ENCODE peak calls at places on chromosomes 11 and 22, in five cellular contexts. One of them, this sample, is unnamed.

GRCh38 chr11:65432133-65432650 is 9.6 kb downstream of the NEAT1 start:
- DNase-seq in SK-N-SH: no peak
- DNase-seq in stomach: no peak
- DNase-seq in IMR-90: peak; percentile 34
- DNase-seq in tibial artery: no peak
- DNase-seq in this sample: no peak

GRCh38 chr11:107956543-107956942 is 28.3 kb downstream of the RAB39A start:
- DNase-seq in SK-N-SH: peak; percentile 54
- DNase-seq in stomach: no peak
- DNase-seq in IMR-90: no peak
- DNase-seq in tibial artery: no peak
- DNase-seq in this sample: no peak

GRCh38 chr22:19871023-19871844 is 16.6 kb upstream of the GNB1L start:
- DNase-seq in SK-N-SH: no peak
- DNase-seq in stomach: no peak
- DNase-seq in IMR-90: no peak
- DNase-seq in tibial artery: peak; percentile 62
- DNase-seq in this sample: no peak

GRCh38 chr11:45906096-45906682 is 882 bp downstream of the FREY1 start:
- DNase-seq in SK-N-SH: no peak
- DNase-seq in stomach: no peak
- DNase-seq in IMR-90: no peak
- DNase-seq in tibial artery: no peak
- DNase-seq in this sample: no peak

GRCh38 chr11:78200553-78200952 is 11.8 kb downstream of the USP35 start:
- DNase-seq in SK-N-SH: no peak
- DNase-seq in stomach: no peak
- DNase-seq in IMR-90: no peak
- DNase-seq in tibial artery: no peak
- DNase-seq in this sample: no peak

GRCh38 chr11:6604081-6604626 is 580 bp downstream of the ILK start:
- DNase-seq in SK-N-SH: peak; percentile 73
- DNase-seq in stomach: peak; percentile 45
- DNase-seq in IMR-90: peak; percentile 70
- DNase-seq in tibial artery: peak; percentile 78
- DNase-seq in this sample: peak; percentile 53

GRCh38 chr11:121870202-121871045 is 245.6 kb downstream of the BLID start:
- DNase-seq in SK-N-SH: no peak
- DNase-seq in stomach: no peak
- DNase-seq in IMR-90: no peak
- DNase-seq in tibial artery: no peak
- DNase-seq in this sample: no peak

GRCh38 chr22:37240240-37240940 is 3.7 kb downstream of the RAC2 start:
- DNase-seq in SK-N-SH: no peak
- DNase-seq in stomach: no peak
- DNase-seq in IMR-90: no peak
- DNase-seq in tibial artery: no peak
- DNase-seq in this sample: no peak

DNA sequence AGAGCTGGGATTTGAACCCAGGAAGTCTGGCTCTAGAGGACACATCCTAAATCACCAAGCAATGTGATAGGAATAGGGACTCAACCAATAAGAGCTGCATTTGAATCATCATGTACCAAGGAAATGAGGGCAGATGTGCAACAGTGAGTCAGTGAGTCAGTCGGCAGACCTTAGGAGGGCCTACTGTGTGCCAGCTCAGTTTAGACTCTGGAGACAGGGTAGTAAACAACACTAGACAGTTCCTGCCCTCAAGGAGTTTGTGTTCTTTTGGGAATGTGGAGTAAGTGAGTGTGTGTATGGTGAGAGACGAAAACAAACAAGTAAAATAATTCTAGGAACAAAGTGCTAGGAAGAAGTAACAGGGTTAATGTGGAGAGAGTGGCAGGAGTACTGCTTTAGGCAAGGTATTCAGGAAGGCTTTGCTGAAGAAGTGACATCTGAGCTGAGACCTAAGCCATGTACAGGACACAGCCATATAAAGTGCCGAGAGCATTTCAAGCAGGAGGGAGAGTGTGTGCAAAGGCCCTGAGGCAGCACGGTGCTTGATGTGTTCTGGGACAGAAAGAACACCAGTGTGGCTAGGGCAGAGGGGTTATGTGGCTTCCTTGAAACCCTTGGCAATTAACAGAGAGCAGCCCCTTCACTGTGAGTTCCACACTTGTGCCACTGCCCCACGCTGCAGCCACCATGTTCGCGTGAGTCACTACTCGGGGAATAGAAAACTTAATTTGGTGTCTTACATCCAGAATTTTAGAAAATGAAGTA is 11.4 kb downstream of the IL10RA start:
- DNase-seq in SK-N-SH: no peak
- DNase-seq in stomach: no peak
- DNase-seq in IMR-90: no peak
- DNase-seq in tibial artery: no peak
- DNase-seq in this sample: no peak
- H3K4me3 ChIP-seq in SK-N-SH: no peak overlapping the region
- H3K4me3 ChIP-seq in stomach: no peak overlapping the region
- H3K4me3 ChIP-seq in IMR-90: no peak overlapping the region
- H3K4me3 ChIP-seq in tibial artery: no peak overlapping the region
- H3K4me3 ChIP-seq in this sample: no peak overlapping the region

GRCh38 chr11:96012086-96012824 is 88.3 kb upstream of the MTMR2 start:
- DNase-seq in SK-N-SH: peak; percentile 59
- DNase-seq in stomach: no peak
- DNase-seq in IMR-90: peak; percentile 54
- DNase-seq in tibial artery: peak; percentile 62
- DNase-seq in this sample: peak; percentile 30
- TF ChIP-seq CTCF in SK-N-SH: peak; percentile 76
- TF ChIP-seq CTCF in stomach: no peak
- TF ChIP-seq CTCF in IMR-90: peak; percentile 42
- TF ChIP-seq CTCF in tibial artery: peak; percentile 56
- TF ChIP-seq CTCF in this sample: peak; percentile 61

DNA sequence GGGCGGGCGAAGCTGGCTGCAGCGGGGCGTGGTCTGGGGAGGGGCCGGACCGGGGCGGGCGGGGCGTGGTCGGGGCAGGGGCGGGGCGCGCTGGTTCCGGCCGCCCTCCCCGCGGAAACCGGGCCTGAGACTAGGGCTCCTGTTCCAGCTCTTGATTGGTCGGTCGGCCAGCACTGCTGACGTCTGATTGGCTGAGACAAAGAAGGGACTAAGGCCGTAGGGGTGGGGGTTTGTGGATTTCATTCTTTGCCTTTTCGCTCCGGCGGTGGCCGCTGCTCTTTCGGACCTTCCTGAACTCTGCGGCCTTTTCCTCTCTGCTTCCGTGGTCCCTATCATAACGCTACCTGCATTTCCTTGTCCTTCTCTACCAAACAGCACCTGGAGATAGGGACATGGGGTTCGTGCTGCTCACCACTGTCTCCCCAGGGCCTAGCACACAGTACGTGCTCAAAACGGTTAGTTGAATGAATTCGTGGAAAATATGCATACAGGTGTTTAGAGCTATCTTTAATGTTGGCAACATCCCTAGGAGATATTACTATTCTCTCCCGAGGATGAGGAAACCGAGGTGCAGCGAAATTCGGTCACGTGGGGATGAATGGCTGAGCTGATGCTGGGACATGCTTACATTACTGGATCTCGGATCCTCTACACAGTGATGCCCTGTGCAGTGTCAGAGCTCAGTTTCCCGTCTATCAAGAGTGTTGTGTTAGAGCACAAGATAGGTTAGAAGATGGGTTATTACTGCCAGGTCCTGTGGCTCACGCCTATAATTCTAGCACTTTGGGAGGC is 62.8 kb downstream of the NFAM1 start:
- DNase-seq in SK-N-SH: peak; percentile 88
- DNase-seq in stomach: peak; percentile 93
- DNase-seq in IMR-90: peak; percentile 85
- DNase-seq in tibial artery: peak; percentile 95
- DNase-seq in this sample: peak; percentile 93
- H3K4me3 ChIP-seq in SK-N-SH: peak overlapping the region; percentile 51
- H3K4me3 ChIP-seq in stomach: peak overlapping the region; percentile 86
- H3K4me3 ChIP-seq in IMR-90: peak overlapping the region; percentile 43
- H3K4me3 ChIP-seq in tibial artery: peak overlapping the region; percentile 52
- H3K4me3 ChIP-seq in this sample: peak overlapping the region; percentile 48

GRCh38 chr11:76235233-76236091 is 29.2 kb upstream of the WNT11 start:
- DNase-seq in SK-N-SH: peak; percentile 96
- DNase-seq in stomach: peak; percentile 89
- DNase-seq in IMR-90: peak; percentile 91
- DNase-seq in tibial artery: peak; percentile 95
- DNase-seq in this sample: peak; percentile 87

GRCh38 chr11:76233936-76234703 is 27.8 kb upstream of the WNT11 start:
- DNase-seq in SK-N-SH: peak; percentile 74
- DNase-seq in stomach: no peak
- DNase-seq in IMR-90: no peak
- DNase-seq in tibial artery: peak; percentile 91
- DNase-seq in this sample: peak; percentile 18

GRCh38 chr11:76236092-76237026 is 30.1 kb upstream of the WNT11 start:
- DNase-seq in SK-N-SH: peak; percentile 84
- DNase-seq in stomach: peak; percentile 51
- DNase-seq in IMR-90: peak; percentile 33
- DNase-seq in tibial artery: no peak
- DNase-seq in this sample: peak; percentile 48

GRCh38 chr11:76233196-76233921 is 27.1 kb upstream of the WNT11 start:
- DNase-seq in SK-N-SH: no peak
- DNase-seq in stomach: no peak
- DNase-seq in IMR-90: no peak
- DNase-seq in tibial artery: no peak
- DNase-seq in this sample: no peak

DNA sequence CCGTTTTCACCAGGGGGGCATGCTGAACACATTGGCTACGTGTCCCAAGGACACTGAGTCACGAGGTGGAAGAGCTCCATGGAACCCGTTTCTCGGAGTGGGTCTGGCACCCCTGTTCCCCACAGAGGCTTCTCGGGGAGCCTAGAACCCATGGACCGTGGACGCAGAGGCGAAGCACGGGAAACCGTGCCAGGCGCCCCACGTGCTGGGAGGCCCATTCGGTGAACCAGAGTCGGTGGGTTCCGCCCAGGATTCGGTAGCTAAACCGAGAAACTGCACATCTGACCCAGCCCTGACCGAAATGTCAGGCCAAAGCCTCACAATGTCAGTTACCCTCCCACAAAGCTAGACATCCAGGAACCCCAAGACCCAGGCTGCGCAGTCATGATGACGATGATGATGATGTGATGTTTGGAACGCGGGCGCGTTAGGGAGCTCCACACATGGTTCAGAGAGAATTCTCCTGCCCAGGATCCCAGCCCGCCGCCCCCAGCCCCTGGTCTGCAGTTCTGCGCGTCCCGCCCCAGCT is 28.5 kb upstream of the WNT11 start:
- DNase-seq in SK-N-SH: no peak
- DNase-seq in stomach: peak; percentile 26
- DNase-seq in IMR-90: no peak
- DNase-seq in tibial artery: peak; percentile 81
- DNase-seq in this sample: peak; percentile 47
- TF ChIP-seq CTCF in SK-N-SH: no peak
- TF ChIP-seq CTCF in stomach: no peak
- TF ChIP-seq CTCF in IMR-90: no peak
- TF ChIP-seq CTCF in tibial artery: no peak
- TF ChIP-seq CTCF in this sample: no peak

DNA sequence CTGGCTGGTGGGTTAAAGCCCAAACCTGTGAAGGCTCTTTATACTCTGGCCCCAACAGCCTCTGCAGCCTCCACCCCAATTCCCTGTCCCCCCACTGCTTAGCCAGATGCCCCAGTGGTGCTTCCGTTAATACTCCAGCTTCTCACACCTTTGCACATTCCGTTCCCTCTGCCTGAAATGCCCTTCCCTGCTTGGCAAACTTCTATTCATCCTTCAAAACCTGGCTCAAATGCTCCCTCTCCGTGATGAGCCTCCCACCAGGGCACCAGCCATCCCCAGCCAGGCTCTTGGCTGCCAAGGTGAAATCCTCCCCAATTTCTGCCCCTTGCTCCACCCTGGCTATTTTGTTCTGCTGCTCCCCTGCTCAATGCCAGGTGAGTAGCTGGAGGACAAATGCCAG is 12.5 kb upstream of the FADS3 start:
- DNase-seq in SK-N-SH: no peak
- DNase-seq in stomach: no peak
- DNase-seq in IMR-90: no peak
- DNase-seq in tibial artery: no peak
- DNase-seq in this sample: no peak
- H3K4me3 ChIP-seq in SK-N-SH: no peak overlapping the region
- H3K4me3 ChIP-seq in stomach: peak overlapping the region; percentile 36
- H3K4me3 ChIP-seq in IMR-90: no peak overlapping the region
- H3K4me3 ChIP-seq in tibial artery: no peak overlapping the region
- H3K4me3 ChIP-seq in this sample: no peak overlapping the region

This sample was measured in foreskin fibroblast.